ENCODE peak calls at places on chromosomes 4 and X, in six cellular contexts. One of them, this sample, is unnamed.

GRCh38 chr4:143667461-143667860 is 33.0 kb downstream of the FREM3 start:
- DNase-seq in aorta: peak
- DNase-seq in astrocyte: peak
- DNase-seq in substantia nigra: no peak
- DNase-seq in left ventricle myocardium inferior: no peak
- DNase-seq in A673: peak
- DNase-seq in this sample: peak

GRCh38 chr4:20684852-20685763 is 15.2 kb upstream of the PACRGL start:
- DNase-seq in aorta: no peak
- DNase-seq in left ventricle myocardium inferior: no peak
- DNase-seq in A673: peak
- DNase-seq in substantia nigra: no peak
- DNase-seq in astrocyte: no peak
- DNase-seq in this sample: no peak

GRCh38 chr4:145808848-145809512 is 129.0 kb downstream of the C4orf51 start:
- DNase-seq in left ventricle myocardium inferior: no peak
- DNase-seq in aorta: no peak
- DNase-seq in A673: no peak
- DNase-seq in substantia nigra: no peak
- DNase-seq in astrocyte: no peak
- DNase-seq in this sample: no peak

GRCh38 chrX:139058831-139059495 is 347.4 kb upstream of the FGF13 start:
- DNase-seq in left ventricle myocardium inferior: no peak
- DNase-seq in aorta: no peak
- DNase-seq in substantia nigra: no peak
- DNase-seq in astrocyte: peak
- DNase-seq in A673: no peak
- DNase-seq in this sample: no peak

GRCh38 chr4:39591290-39591689 is 47.4 kb downstream of the SMIM14 start:
- DNase-seq in A673: no peak
- DNase-seq in left ventricle myocardium inferior: no peak
- DNase-seq in substantia nigra: no peak
- DNase-seq in astrocyte: no peak
- DNase-seq in aorta: no peak
- DNase-seq in this sample: no peak

GRCh38 chr4:87806520-87806919 is 7.2 kb downstream of the IBSP start:
- DNase-seq in aorta: no peak
- DNase-seq in substantia nigra: no peak
- DNase-seq in astrocyte: peak
- DNase-seq in A673: no peak
- DNase-seq in left ventricle myocardium inferior: no peak
- DNase-seq in this sample: no peak

GRCh38 chr4:153792007-153792892 is 3.4 kb upstream of the SFRP2 start:
- DNase-seq in A673: peak
- DNase-seq in aorta: peak
- DNase-seq in astrocyte: no peak
- DNase-seq in substantia nigra: peak
- DNase-seq in left ventricle myocardium inferior: no peak
- DNase-seq in this sample: peak

GRCh38 chrX:56978172-56978571 is 17.2 kb downstream of the SPIN3 start:
- DNase-seq in aorta: no peak
- DNase-seq in left ventricle myocardium inferior: no peak
- DNase-seq in A673: peak
- DNase-seq in substantia nigra: no peak
- DNase-seq in astrocyte: peak
- DNase-seq in this sample: no peak

GRCh38 chr4:33065749-33066148 is 2345.6 kb downstream of the PCDH7 start:
- DNase-seq in A673: no peak
- DNase-seq in aorta: no peak
- DNase-seq in astrocyte: no peak
- DNase-seq in substantia nigra: no peak
- DNase-seq in left ventricle myocardium inferior: no peak
- DNase-seq in this sample: no peak

GRCh38 chrX:16002185-16002584 is 121.2 kb upstream of the GRPR start:
- DNase-seq in astrocyte: no peak
- DNase-seq in A673: peak
- DNase-seq in substantia nigra: no peak
- DNase-seq in left ventricle myocardium inferior: no peak
- DNase-seq in aorta: no peak
- DNase-seq in this sample: no peak

GRCh38 chr4:139530833-139531427 is 25.1 kb downstream of the SETD7 start:
- DNase-seq in substantia nigra: peak
- DNase-seq in left ventricle myocardium inferior: no peak
- DNase-seq in A673: peak
- DNase-seq in astrocyte: no peak
- DNase-seq in aorta: no peak
- DNase-seq in this sample: peak

GRCh38 chrX:41602946-41603345 is 85.8 kb upstream of the GPR34 start:
- DNase-seq in substantia nigra: no peak
- DNase-seq in A673: peak
- DNase-seq in left ventricle myocardium inferior: no peak
- DNase-seq in aorta: no peak
- DNase-seq in astrocyte: no peak
- DNase-seq in this sample: no peak

GRCh38 chr4:610411-611261 is 14.7 kb upstream of the PDE6B start:
- DNase-seq in aorta: no peak
- DNase-seq in left ventricle myocardium inferior: peak
- DNase-seq in A673: no peak
- DNase-seq in astrocyte: peak
- DNase-seq in substantia nigra: no peak
- DNase-seq in this sample: peak

GRCh38 chrX:84187501-84188319 is at the start of gene RPS6KA6:
- DNase-seq in substantia nigra: peak
- DNase-seq in left ventricle myocardium inferior: peak
- DNase-seq in astrocyte: peak
- DNase-seq in aorta: peak
- DNase-seq in A673: no peak
- DNase-seq in this sample: peak

GRCh38 chr4:87427518-87427868 is 5.1 kb downstream of the NUDT9 start:
- DNase-seq in left ventricle myocardium inferior: no peak
- DNase-seq in substantia nigra: no peak
- DNase-seq in astrocyte: no peak
- DNase-seq in A673: peak
- DNase-seq in aorta: no peak
- DNase-seq in this sample: no peak

GRCh38 chrX:42943051-42943450 is 165.1 kb upstream of the PPP1R2C start:
- DNase-seq in astrocyte: no peak
- DNase-seq in aorta: no peak
- DNase-seq in left ventricle myocardium inferior: no peak
- DNase-seq in A673: no peak
- DNase-seq in substantia nigra: no peak
- DNase-seq in this sample: no peak

GRCh38 chrX:51336584-51336983 is 4.0 kb downstream of the NUDT10 start:
- DNase-seq in aorta: no peak
- DNase-seq in astrocyte: peak
- DNase-seq in substantia nigra: no peak
- DNase-seq in left ventricle myocardium inferior: no peak
- DNase-seq in A673: peak
- DNase-seq in this sample: peak

GRCh38 chr4:180560896-180561295 is 1682.3 kb upstream of the TENM3 start:
- DNase-seq in astrocyte: peak
- DNase-seq in substantia nigra: no peak
- DNase-seq in A673: peak
- DNase-seq in aorta: no peak
- DNase-seq in left ventricle myocardium inferior: no peak
- DNase-seq in this sample: no peak

GRCh38 chr4:104524591-104524990 is 29.9 kb upstream of the CXXC4 start:
- DNase-seq in A673: peak
- DNase-seq in substantia nigra: no peak
- DNase-seq in left ventricle myocardium inferior: no peak
- DNase-seq in aorta: no peak
- DNase-seq in astrocyte: peak
- DNase-seq in this sample: no peak

GRCh38 chrX:130170752-130171445 is 863 bp upstream of the RAB33A start:
- DNase-seq in left ventricle myocardium inferior: peak
- DNase-seq in aorta: peak
- DNase-seq in A673: peak
- DNase-seq in substantia nigra: peak
- DNase-seq in astrocyte: no peak
- DNase-seq in this sample: peak

GRCh38 chrX:13076176-13076956 is 31.9 kb upstream of the FAM9C start:
- DNase-seq in substantia nigra: no peak
- DNase-seq in astrocyte: peak
- DNase-seq in aorta: no peak
- DNase-seq in left ventricle myocardium inferior: no peak
- DNase-seq in A673: no peak
- DNase-seq in this sample: no peak

GRCh38 chrX:39301041-39301440 is 499.8 kb downstream of the MID1IP1 start:
- DNase-seq in A673: no peak
- DNase-seq in astrocyte: no peak
- DNase-seq in substantia nigra: peak
- DNase-seq in left ventricle myocardium inferior: no peak
- DNase-seq in aorta: no peak
- DNase-seq in this sample: no peak

DNA sequence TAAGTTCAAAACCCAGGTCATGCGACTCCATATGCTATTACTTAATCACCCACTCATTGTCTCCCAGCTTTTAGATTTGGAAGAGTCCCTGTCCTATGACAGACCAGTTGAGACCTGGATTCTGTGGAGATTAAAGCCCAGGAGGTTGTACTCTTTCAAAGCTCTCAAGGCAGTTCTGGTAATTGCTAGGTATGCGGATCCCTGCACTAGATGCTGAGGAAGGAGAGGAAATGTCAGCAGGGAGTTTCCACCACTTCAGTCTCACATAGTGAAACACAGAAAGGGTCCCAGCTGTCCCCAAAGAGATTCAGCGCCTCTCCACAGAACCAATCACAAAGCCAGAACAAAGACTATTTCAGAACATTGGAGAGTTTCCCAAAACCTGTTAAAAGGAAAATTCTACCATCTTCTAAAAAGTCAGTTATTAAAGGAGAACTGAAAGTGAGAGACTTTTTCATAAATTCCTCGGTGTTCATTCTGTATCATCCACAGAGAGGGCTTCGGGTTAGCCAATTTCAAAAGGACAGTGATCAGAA is 53.4 kb downstream of the IRF2 start:
- DNase-seq in A673: peak
- DNase-seq in aorta: no peak
- DNase-seq in astrocyte: no peak
- DNase-seq in left ventricle myocardium inferior: no peak
- DNase-seq in substantia nigra: no peak
- DNase-seq in this sample: no peak
- H3K27ac ChIP-seq in A673: no peak
- H3K27ac ChIP-seq in aorta: no peak
- H3K27ac ChIP-seq in astrocyte: no peak
- H3K27ac ChIP-seq in left ventricle myocardium inferior: peak
- H3K27ac ChIP-seq in substantia nigra: no peak
- H3K27ac ChIP-seq in this sample: no peak

DNA sequence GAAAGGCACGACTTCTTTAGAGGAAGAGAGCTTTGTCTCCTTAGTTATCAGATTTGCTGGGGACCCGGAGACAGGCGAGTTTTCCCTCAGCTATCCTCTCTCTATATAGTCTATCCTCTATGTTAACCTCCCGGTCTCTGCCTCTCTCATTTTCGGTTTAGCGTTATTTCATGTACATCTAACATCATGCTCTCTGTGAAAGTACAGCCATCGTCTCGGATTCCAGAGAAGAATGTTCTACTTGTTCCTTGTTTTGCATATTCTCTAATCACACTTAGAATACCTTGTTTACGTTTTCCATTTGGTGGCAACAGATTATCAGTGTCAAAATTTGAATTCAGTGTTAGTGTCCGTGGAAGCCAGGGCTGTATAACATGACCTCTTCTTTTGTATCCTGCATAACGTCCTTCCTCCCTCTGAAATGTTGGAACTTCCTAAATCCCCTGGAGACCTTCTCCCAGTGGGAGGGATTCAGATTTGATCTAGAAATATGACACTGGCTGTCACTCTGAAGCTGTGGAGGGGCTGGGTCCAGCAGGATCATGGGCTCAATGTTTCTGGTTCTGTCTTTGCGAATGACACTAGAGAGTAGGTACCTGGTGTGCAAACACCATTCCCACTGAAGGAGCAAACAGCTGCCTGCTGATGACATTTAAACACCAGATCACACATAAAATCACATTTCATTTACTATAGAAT is 725 bp upstream of the CXCL3 start:
- DNase-seq in aorta: no peak
- DNase-seq in substantia nigra: no peak
- DNase-seq in A673: peak
- DNase-seq in left ventricle myocardium inferior: no peak
- DNase-seq in astrocyte: no peak
- DNase-seq in this sample: no peak
- H3K27ac ChIP-seq in aorta: no peak
- H3K27ac ChIP-seq in substantia nigra: no peak
- H3K27ac ChIP-seq in A673: no peak
- H3K27ac ChIP-seq in left ventricle myocardium inferior: peak
- H3K27ac ChIP-seq in astrocyte: peak
- H3K27ac ChIP-seq in this sample: peak

DNA sequence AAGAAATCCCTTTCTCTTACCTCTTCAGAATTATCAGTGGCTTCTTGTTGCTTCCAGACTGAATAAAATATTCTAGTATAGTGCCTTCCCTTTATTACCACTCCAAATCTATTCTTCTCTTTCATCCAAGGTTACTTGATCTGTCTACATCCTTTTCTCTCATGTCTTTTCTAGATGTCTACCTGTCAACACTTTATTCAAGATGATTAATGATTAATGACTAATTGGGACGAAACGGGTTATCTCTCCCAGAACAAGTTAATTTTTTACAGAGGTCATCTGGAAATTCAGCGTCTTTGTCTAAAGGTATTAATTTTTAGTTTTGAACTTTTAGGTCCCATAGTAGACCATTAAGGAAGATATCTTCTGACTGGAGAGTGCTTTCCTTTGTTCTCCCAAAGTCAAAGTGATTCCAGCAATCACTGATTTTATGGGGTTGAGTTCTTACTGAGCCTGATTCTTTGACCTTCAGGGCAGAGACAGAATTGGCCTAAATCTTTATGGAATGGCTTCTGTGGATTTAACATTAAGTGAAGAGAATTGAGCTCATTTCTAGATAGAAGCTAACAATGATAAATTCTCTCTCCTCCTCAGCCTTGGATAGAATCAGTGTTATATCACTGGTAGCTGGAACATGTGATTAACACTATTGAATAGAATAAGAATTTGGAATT is 335.4 kb upstream of the TEX13C start:
- DNase-seq in A673: no peak
- DNase-seq in astrocyte: no peak
- DNase-seq in aorta: no peak
- DNase-seq in left ventricle myocardium inferior: no peak
- DNase-seq in substantia nigra: no peak
- DNase-seq in this sample: no peak
- H3K27ac ChIP-seq in A673: no peak
- H3K27ac ChIP-seq in astrocyte: no peak
- H3K27ac ChIP-seq in aorta: no peak
- H3K27ac ChIP-seq in left ventricle myocardium inferior: no peak
- H3K27ac ChIP-seq in substantia nigra: no peak
- H3K27ac ChIP-seq in this sample: no peak

DNA sequence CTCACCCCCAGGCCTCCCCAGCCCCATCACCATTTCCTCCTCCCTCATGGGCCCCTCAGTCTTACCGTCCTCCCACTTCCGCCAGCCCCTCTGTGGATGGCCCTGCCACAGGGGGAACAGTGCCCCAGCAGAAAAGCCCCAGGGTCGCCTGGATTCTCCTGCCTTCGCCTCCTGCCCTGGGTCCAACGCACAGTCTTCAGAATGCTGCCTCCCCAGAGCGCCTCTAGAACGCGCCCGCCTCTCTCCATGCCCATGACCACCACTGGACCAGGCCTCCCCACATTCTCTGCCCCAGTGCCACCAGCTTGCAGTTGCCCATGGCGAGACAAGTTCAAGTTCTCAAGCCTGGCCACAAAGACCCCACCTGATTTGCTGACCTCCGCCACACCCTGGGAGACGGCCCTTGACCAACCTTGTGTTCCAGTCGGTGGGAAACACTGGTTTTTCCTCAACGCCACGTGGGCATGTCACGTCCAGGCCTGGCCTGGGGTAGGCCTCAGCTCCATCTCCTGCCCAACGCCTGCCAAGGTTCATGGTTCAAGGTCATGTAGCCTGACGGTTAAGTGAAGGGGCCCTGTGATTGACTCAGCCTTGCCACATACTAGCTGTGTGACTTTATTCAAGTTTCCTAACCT is 634 bp upstream of the PLXNB3 start:
- DNase-seq in aorta: peak
- DNase-seq in astrocyte: no peak
- DNase-seq in substantia nigra: no peak
- DNase-seq in A673: no peak
- DNase-seq in left ventricle myocardium inferior: no peak
- DNase-seq in this sample: no peak
- H3K27ac ChIP-seq in aorta: no peak
- H3K27ac ChIP-seq in astrocyte: no peak
- H3K27ac ChIP-seq in substantia nigra: peak
- H3K27ac ChIP-seq in A673: no peak
- H3K27ac ChIP-seq in left ventricle myocardium inferior: no peak
- H3K27ac ChIP-seq in this sample: no peak